ENCODE peak calls at places on chromosome 12, in ten cellular contexts. P is CD8-positive, alpha-beta T cell; G is hepatocyte; Z is AG04450; A is lung; F is heart right ventricle; L is A549; B is SK-N-SH; C is GM23338; I is MM.1S. Q is an unnamed sample.

GRCh38 chr12:125346361-125346760 is 281.1 kb downstream of the AACS start:
- DNase-seq in F (no peak), C (peak), P (no peak), B (no peak), A (no peak), G (no peak), L (no peak), Z (no peak), I (peak), Q (no peak)

GRCh38 chr12:71438670-71439361 is 782 bp upstream of the LGR5 start:
- DNase-seq in A (no peak), G (peak), P (no peak), I (no peak), F (no peak), B (peak), L (peak), C (peak), Z (no peak), Q (no peak)

GRCh38 chr12:125983094-125983783 is 918.0 kb downstream of the AACS start:
- DNase-seq in A (no peak), B (peak), C (peak), L (peak), G (peak), Z (no peak), P (no peak), F (no peak), I (no peak), Q (peak)

GRCh38 chr12:12939888-12940287 is 12.1 kb downstream of the GPRC5D start:
- DNase-seq in A (no peak), F (no peak), Z (no peak), C (no peak), P (no peak), I (no peak), B (no peak), G (no peak), L (no peak), Q (no peak)

GRCh38 chr12:70367268-70368141 is 1.4 kb downstream of the KCNMB4 start:
- DNase-seq in Z (no peak), P (no peak), B (peak), I (no peak), L (no peak), F (no peak), A (no peak), G (no peak), C (peak), Q (no peak)

GRCh38 chr12:48023386-48023785 is 19.1 kb upstream of the COL2A1 start:
- DNase-seq in C (peak), F (peak), Z (no peak), P (no peak), B (no peak), I (no peak), A (no peak), L (no peak), G (peak), Q (no peak)

GRCh38 chr12:71763682-71764379 is 9.2 kb downstream of the RAB21 start:
- DNase-seq in L (no peak), I (no peak), F (no peak), B (no peak), Z (no peak), C (no peak), A (no peak), P (no peak), G (no peak), Q (no peak)

GRCh38 chr12:110266980-110267620 is 13.9 kb upstream of the ATP2A2 start:
- DNase-seq in C (no peak), P (no peak), G (peak), A (no peak), B (peak), L (peak), F (peak), I (no peak), Z (no peak), Q (no peak)

GRCh38 chr12:42003031-42003430 is 141.6 kb downstream of the GXYLT1 start:
- DNase-seq in P (no peak), L (no peak), I (no peak), B (no peak), C (no peak), A (no peak), F (no peak), G (no peak), Z (no peak), Q (no peak)

GRCh38 chr12:3515506-3515905 is 24.5 kb downstream of the PRMT8 start:
- DNase-seq in P (no peak), A (no peak), F (no peak), Z (no peak), C (no peak), I (no peak), B (no peak), L (no peak), G (no peak), Q (no peak)

GRCh38 chr12:104930388-104931326 is 27.4 kb downstream of the SLC41A2 start:
- DNase-seq in I (no peak), A (no peak), L (no peak), G (no peak), P (no peak), C (no peak), F (no peak), Z (no peak), B (no peak), Q (no peak)

GRCh38 chr12:2291182-2291832 is 238.5 kb downstream of the CACNA1C start:
- DNase-seq in I (peak), P (no peak), L (peak), A (no peak), C (peak), B (peak), G (peak), Z (no peak), F (no peak), Q (no peak)

GRCh38 chr12:92042791-92043531 is 102.7 kb downstream of the BTG1 start:
- DNase-seq in C (no peak), G (no peak), Z (no peak), F (no peak), A (no peak), L (no peak), P (no peak), I (no peak), B (no peak), Q (no peak)

GRCh38 chr12:94272280-94272679 is 123.9 kb downstream of the PLXNC1 start:
- DNase-seq in Z (no peak), L (no peak), I (no peak), P (no peak), A (no peak), B (no peak), C (no peak), G (no peak), F (no peak), Q (no peak)

GRCh38 chr12:131735863-131736806 is 25.2 kb downstream of the SFSWAP start:
- DNase-seq in F (no peak), C (peak), B (no peak), Z (no peak), A (no peak), L (no peak), P (no peak), G (no peak), I (no peak), Q (no peak)

GRCh38 chr12:50221228-50222008 is 54.2 kb upstream of the CERS5 start:
- DNase-seq in A (no peak), Z (peak), F (no peak), G (peak), I (no peak), P (no peak), C (peak), L (peak), B (peak), Q (no peak)
- H3K27ac ChIP-seq in A (peak), Z (peak), F (peak), G (peak), I (no peak), P (peak), C (peak), L (peak), B (peak), Q (peak)

DNA sequence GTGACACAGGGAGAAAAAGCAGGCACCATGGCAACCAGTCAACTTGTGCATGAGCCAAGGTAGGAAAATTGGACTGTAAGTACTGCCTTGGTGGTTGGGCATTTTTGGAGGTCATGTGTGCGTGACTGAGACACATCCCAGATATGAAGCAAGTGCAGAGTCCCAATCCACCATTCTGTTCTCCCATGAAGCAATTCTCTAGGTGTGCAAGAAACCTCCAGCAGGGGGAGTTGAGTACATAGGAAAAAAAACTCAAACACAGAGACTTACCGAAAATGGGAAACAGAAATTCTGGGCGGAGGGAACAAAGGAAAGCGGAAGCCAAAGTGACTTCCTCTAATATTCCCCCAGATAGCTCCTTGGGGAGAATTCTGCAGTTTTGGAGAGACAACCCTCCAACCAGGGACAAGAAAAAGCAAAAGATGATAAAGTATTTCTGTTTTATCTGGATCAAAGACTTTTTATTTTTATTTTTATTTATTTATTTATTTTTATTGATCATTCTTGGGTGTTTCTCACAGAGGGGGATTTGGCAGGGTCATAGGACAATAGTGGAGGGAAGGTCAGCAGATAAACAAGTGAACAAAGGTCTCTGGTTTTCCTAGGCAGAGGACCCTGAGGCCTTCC is 76.9 kb downstream of the APOBEC1 start:
- DNase-seq in L (peak), C (peak), P (peak), Z (no peak), I (peak), B (peak), F (peak), A (peak), G (peak), Q (no peak)
- TF ChIP-seq CTCF in L (peak), C (peak), P (peak), Z (peak), I (peak), B (peak), F (peak), A (peak), G (peak), Q (peak)

DNA sequence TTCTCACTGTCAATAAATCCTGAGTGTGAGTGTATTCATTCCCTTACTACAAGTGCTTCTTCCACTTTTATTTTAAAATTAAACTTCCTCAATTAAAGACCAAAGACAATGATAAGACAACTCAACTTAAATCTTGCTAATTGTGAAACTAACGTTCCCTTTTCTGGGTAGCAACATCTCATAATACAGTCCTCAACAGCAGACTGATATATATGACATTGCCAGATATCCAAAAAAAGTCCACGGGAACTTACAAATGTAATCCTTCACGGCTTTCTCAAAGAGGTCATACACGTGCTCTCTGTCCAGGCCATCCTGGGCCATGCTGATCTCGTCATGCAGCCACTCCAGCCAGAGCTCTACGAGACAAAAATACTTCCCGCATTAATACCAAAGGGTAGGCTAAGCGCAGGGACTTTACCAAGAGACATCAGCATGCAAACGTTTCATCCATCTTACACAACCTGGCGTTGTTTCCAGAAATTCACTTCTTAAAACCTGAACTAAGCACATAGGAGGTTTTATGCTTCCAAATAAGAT is 13.3 kb downstream of the SART3 start:
- DNase-seq in G (no peak), L (no peak), Z (no peak), C (no peak), B (no peak), P (no peak), I (no peak), A (no peak), F (no peak), Q (no peak)
- H3K4me3 ChIP-seq in G (no peak), L (no peak), Z (no peak), C (no peak), B (no peak), P (no peak), I (no peak), A (no peak), F (no peak), Q (no peak)

DNA sequence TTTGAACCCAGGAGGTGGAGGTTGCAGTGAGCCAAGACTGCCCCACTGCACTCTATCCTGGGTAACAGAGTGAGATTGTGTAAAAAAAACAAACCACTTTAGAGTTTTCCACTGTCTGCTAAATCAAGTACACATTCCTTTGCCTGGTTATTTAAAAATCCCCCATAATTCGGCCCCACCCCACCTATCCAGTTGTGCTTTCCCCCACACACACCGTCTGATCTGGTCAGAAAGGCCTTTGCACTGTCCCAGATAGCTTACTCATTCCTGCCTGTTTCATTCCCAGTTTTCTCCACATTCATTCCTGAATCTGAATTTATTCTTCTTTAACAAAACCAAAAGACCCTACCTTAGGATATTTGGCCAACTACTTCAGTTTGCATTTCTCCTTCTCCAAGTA is 29.5 kb downstream of the NINJ2 start:
- DNase-seq in Z (no peak), C (no peak), L (no peak), P (no peak), G (no peak), B (no peak), F (no peak), A (no peak), I (no peak), Q (no peak)
- H3K27ac ChIP-seq in Z (no peak), C (no peak), L (peak), P (no peak), G (peak), B (no peak), F (peak), A (no peak), I (no peak), Q (no peak)

DNA sequence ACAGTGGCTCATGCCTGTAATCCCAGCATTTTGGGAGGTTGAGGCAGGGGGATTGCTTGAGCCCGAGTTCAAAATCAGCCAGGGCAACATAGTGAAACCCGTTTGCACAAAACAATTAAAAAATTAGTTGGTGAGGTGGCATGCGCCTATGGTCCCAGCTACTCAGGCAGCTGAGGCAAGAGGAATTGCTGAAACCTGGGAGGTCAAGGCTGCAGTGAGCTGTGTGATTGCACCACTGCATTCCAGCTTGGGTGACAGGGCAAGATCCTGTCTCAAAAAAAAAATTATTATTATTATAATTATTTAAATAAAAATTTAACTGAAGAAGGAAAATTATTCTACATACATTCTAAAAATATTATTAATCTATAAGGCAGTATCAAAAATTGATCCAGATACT is 164.1 kb downstream of the ITPR2 start:
- DNase-seq in Z (no peak), C (no peak), P (no peak), A (no peak), B (no peak), G (no peak), I (no peak), L (no peak), F (no peak), Q (no peak)
- TF ChIP-seq CTCF in Z (no peak), C (no peak), P (no peak), A (no peak), B (no peak), G (no peak), I (no peak), L (no peak), F (no peak), Q (no peak)

GRCh38 chr12:130160306-130160705 is 2.0 kb upstream of the FZD10 start:
- DNase-seq in C (no peak), G (no peak), L (no peak), F (no peak), P (no peak), Z (no peak), I (no peak), A (no peak), B (no peak), Q (no peak)
- H3K4me3 ChIP-seq in C (peak), G (no peak), L (no peak), F (no peak), P (no peak), Z (no peak), I (no peak), A (no peak), B (no peak), Q (no peak)

Q was measured in dorsolateral prefrontal cortex.